ENCODE peak calls at places on chromosomes 5 and 9, in nine cellular contexts. X, S, J, M, V, U, D, K and Y are unnamed samples.

GRCh38 chr9:79610019-79610760 is 38.4 kb downstream of the TLE4 start:
- DNase-seq in J (no peak), K (no peak), M (peak; percentile 96), U (no peak), S (no peak), D (no peak), V (no peak), X (no peak), Y (no peak)

GRCh38 chr5:147384346-147385193 is 125.3 kb downstream of the DPYSL3 start:
- DNase-seq in D (no peak), K (no peak), S (no peak), J (no peak), U (no peak), V (peak; percentile 23), X (no peak), M (no peak), Y (no peak)

GRCh38 chr5:38994329-38994927 is 79.8 kb downstream of the RICTOR start:
- DNase-seq in S (peak; percentile 28), M (peak; percentile 71), X (peak; percentile 82), J (peak; percentile 60), D (no peak), U (peak; percentile 72), K (peak; percentile 14), V (peak; percentile 87), Y (peak; percentile 68)

GRCh38 chr9:36471359-36471758 is 71.3 kb upstream of the RNF38 start:
- DNase-seq in J (no peak), U (no peak), M (no peak), D (no peak), K (no peak), X (no peak), S (no peak), V (no peak), Y (peak; percentile 10)

GRCh38 chr9:6876195-6876594 is 118.4 kb downstream of the KDM4C start:
- DNase-seq in M (peak; percentile 78), J (no peak), S (no peak), D (no peak), X (no peak), V (no peak), K (no peak), U (no peak), Y (peak; percentile 24)

GRCh38 chr9:114634387-114634786 is 23.2 kb downstream of the TEX53 start:
- DNase-seq in X (no peak), D (no peak), V (no peak), U (no peak), J (no peak), S (no peak), M (no peak), K (no peak), Y (no peak)

GRCh38 chr5:93715327-93715726 is 26.1 kb downstream of the POU5F2 start:
- DNase-seq in V (no peak), M (no peak), U (no peak), X (no peak), D (no peak), S (no peak), K (no peak), J (no peak), Y (no peak)

GRCh38 chr5:155651-156410 is 35.5 kb upstream of the LRRC14B start:
- DNase-seq in X (no peak), D (no peak), J (peak; percentile 53), S (no peak), M (no peak), U (no peak), V (no peak), K (no peak), Y (no peak)

GRCh38 chr5:140141241-140141640 is 15.5 kb downstream of the IGIP start:
- DNase-seq in D (no peak), J (no peak), S (no peak), U (no peak), K (no peak), V (no peak), X (peak; percentile 49), M (no peak), Y (no peak)

GRCh38 chr5:79297661-79298060 is 61.7 kb downstream of the JMY start:
- DNase-seq in K (no peak), U (no peak), D (no peak), S (no peak), V (no peak), J (no peak), M (peak; percentile 14), X (peak; percentile 7), Y (no peak)

GRCh38 chr9:137411670-137412380 is 11.1 kb downstream of the EXD3 start:
- DNase-seq in U (peak; percentile 69), V (peak; percentile 96), X (peak; percentile 96), D (no peak), S (no peak), K (peak; percentile 64), M (peak; percentile 87), J (peak; percentile 99), Y (peak; percentile 72)

GRCh38 chr9:93598647-93599241 is 22.4 kb downstream of the PHF2 start:
- DNase-seq in X (peak; percentile 42), M (no peak), K (no peak), U (no peak), V (no peak), D (no peak), S (no peak), J (no peak), Y (peak; percentile 61)

GRCh38 chr9:36401179-36401740 is 1.2 kb upstream of the RNF38 start:
- DNase-seq in S (no peak), M (peak; percentile 42), D (no peak), V (peak; percentile 81), K (no peak), J (peak; percentile 97), X (peak; percentile 74), U (peak; percentile 46), Y (peak; percentile 45)

GRCh38 chr5:144295284-144295683 is 124.6 kb downstream of the KCTD16 start:
- DNase-seq in J (no peak), D (no peak), V (no peak), U (no peak), X (no peak), M (no peak), S (no peak), K (no peak), Y (no peak)

GRCh38 chr5:66180282-66180955 is 36.3 kb downstream of the SREK1 start:
- DNase-seq in J (no peak), K (no peak), X (peak; percentile 8), S (no peak), U (no peak), D (no peak), V (no peak), M (no peak), Y (no peak)

GRCh38 chr5:66814146-66814991 is 218.2 kb downstream of the MAST4 start:
- DNase-seq in S (no peak), K (no peak), J (no peak), V (peak; percentile 82), D (peak; percentile 7), U (peak; percentile 37), X (peak; percentile 76), M (no peak), Y (peak; percentile 67)

GRCh38 chr5:170923910-170924620 is 62.2 kb downstream of the RANBP17 start:
- DNase-seq in V (no peak), S (no peak), U (no peak), X (no peak), M (no peak), J (no peak), D (no peak), K (no peak), Y (no peak)

GRCh38 chr9:94584555-94584954 is 9.1 kb downstream of the FBP2 start:
- DNase-seq in X (no peak), V (no peak), M (no peak), S (no peak), J (no peak), K (no peak), D (no peak), U (no peak), Y (no peak)

GRCh38 chr9:13358128-13358527 is 78.6 kb upstream of the MPDZ start:
- DNase-seq in U (no peak), X (peak; percentile 80), M (no peak), S (no peak), V (peak; percentile 90), J (no peak), D (no peak), K (no peak), Y (peak; percentile 53)

GRCh38 chr5:80960531-80961375 is 590 bp downstream of the RASGRF2 start:
- DNase-seq in J (peak; percentile 81), K (no peak), D (peak; percentile 29), U (no peak), M (no peak), X (peak; percentile 18), S (no peak), V (peak; percentile 28), Y (no peak)

GRCh38 chr5:176535655-176536131 is 1.5 kb downstream of the RNF44 start:
- DNase-seq in J (peak; percentile 61), S (no peak), U (no peak), D (no peak), M (no peak), V (no peak), K (no peak), X (no peak), Y (no peak)

GRCh38 chr5:58261605-58262004 is 198.3 kb downstream of the PLK2 start:
- DNase-seq in D (no peak), M (no peak), K (no peak), S (no peak), U (no peak), V (no peak), X (peak; percentile 90), J (peak; percentile 86), Y (peak; percentile 38)

GRCh38 chr5:151082274-151082902 is 1.6 kb upstream of the TNIP1 start:
- DNase-seq in M (peak; percentile 34), V (peak; percentile 50), J (no peak), U (peak; percentile 31), X (no peak), S (no peak), D (no peak), K (no peak), Y (peak; percentile 73)

GRCh38 chr5:138459311-138459710 is 6.0 kb upstream of the EGR1 start:
- DNase-seq in J (no peak), U (no peak), K (no peak), D (peak; percentile 65), V (no peak), M (no peak), S (no peak), X (no peak), Y (no peak)